ENCODE peak calls at places on chromosomes 4 and X, in seven cellular contexts. One of them, this sample, is unnamed.

GRCh38 chrX:23816179-23816578 is 33.2 kb downstream of the SAT1 start:
- DNase-seq in hepatocyte: no peak
- DNase-seq in lung: no peak
- DNase-seq in CD4-positive, alpha-beta T cell: no peak
- DNase-seq in IMR-90: no peak
- DNase-seq in fibroblast of pulmonary artery: no peak
- DNase-seq in brain microvascular endothelial cell: no peak
- DNase-seq in this sample: no peak

GRCh38 chr4:100280807-100281206 is 90.5 kb upstream of the DDIT4L start:
- DNase-seq in IMR-90: no peak
- DNase-seq in hepatocyte: no peak
- DNase-seq in CD4-positive, alpha-beta T cell: no peak
- DNase-seq in fibroblast of pulmonary artery: no peak
- DNase-seq in brain microvascular endothelial cell: no peak
- DNase-seq in lung: no peak
- DNase-seq in this sample: no peak

GRCh38 chr4:147994491-147995385 is 262.9 kb downstream of the ARHGAP10 start:
- DNase-seq in lung: no peak
- DNase-seq in IMR-90: peak
- DNase-seq in hepatocyte: no peak
- DNase-seq in CD4-positive, alpha-beta T cell: no peak
- DNase-seq in brain microvascular endothelial cell: no peak
- DNase-seq in fibroblast of pulmonary artery: peak
- DNase-seq in this sample: no peak

GRCh38 chr4:116664198-116664597 is 421.2 kb downstream of the TRAM1L1 start:
- DNase-seq in IMR-90: no peak
- DNase-seq in hepatocyte: no peak
- DNase-seq in brain microvascular endothelial cell: no peak
- DNase-seq in fibroblast of pulmonary artery: no peak
- DNase-seq in CD4-positive, alpha-beta T cell: no peak
- DNase-seq in lung: no peak
- DNase-seq in this sample: no peak

GRCh38 chr4:8859550-8860095 is 12.0 kb downstream of the HMX1 start:
- DNase-seq in CD4-positive, alpha-beta T cell: no peak
- DNase-seq in hepatocyte: no peak
- DNase-seq in IMR-90: no peak
- DNase-seq in brain microvascular endothelial cell: no peak
- DNase-seq in lung: no peak
- DNase-seq in fibroblast of pulmonary artery: no peak
- DNase-seq in this sample: no peak

GRCh38 chr4:181959121-181959520 is 284.1 kb upstream of the TENM3 start:
- DNase-seq in brain microvascular endothelial cell: peak
- DNase-seq in fibroblast of pulmonary artery: peak
- DNase-seq in hepatocyte: no peak
- DNase-seq in IMR-90: peak
- DNase-seq in lung: no peak
- DNase-seq in CD4-positive, alpha-beta T cell: no peak
- DNase-seq in this sample: no peak

GRCh38 chr4:3836802-3837601 is 70.8 kb downstream of the ADRA2C start:
- DNase-seq in hepatocyte: no peak
- DNase-seq in brain microvascular endothelial cell: no peak
- DNase-seq in lung: no peak
- DNase-seq in fibroblast of pulmonary artery: no peak
- DNase-seq in CD4-positive, alpha-beta T cell: no peak
- DNase-seq in IMR-90: no peak
- DNase-seq in this sample: no peak

GRCh38 chrX:38358274-38358673 is 5.9 kb downstream of the OTC start:
- DNase-seq in lung: no peak
- DNase-seq in CD4-positive, alpha-beta T cell: no peak
- DNase-seq in fibroblast of pulmonary artery: peak
- DNase-seq in brain microvascular endothelial cell: no peak
- DNase-seq in hepatocyte: no peak
- DNase-seq in IMR-90: no peak
- DNase-seq in this sample: no peak

GRCh38 chr4:182449186-182449880 is 206.1 kb downstream of the TENM3 start:
- DNase-seq in brain microvascular endothelial cell: peak
- DNase-seq in IMR-90: peak
- DNase-seq in hepatocyte: no peak
- DNase-seq in CD4-positive, alpha-beta T cell: no peak
- DNase-seq in lung: no peak
- DNase-seq in fibroblast of pulmonary artery: peak
- DNase-seq in this sample: no peak

GRCh38 chrX:118976599-118977340 is 2.4 kb downstream of the LONRF3 start:
- DNase-seq in CD4-positive, alpha-beta T cell: no peak
- DNase-seq in IMR-90: no peak
- DNase-seq in brain microvascular endothelial cell: no peak
- DNase-seq in lung: peak
- DNase-seq in hepatocyte: peak
- DNase-seq in fibroblast of pulmonary artery: no peak
- DNase-seq in this sample: peak

GRCh38 chr4:174211611-174212044 is 71.8 kb downstream of the FBXO8 start:
- DNase-seq in IMR-90: no peak
- DNase-seq in lung: no peak
- DNase-seq in brain microvascular endothelial cell: no peak
- DNase-seq in CD4-positive, alpha-beta T cell: no peak
- DNase-seq in fibroblast of pulmonary artery: no peak
- DNase-seq in hepatocyte: no peak
- DNase-seq in this sample: no peak

GRCh38 chrX:155263854-155264628 is at the start of gene RAB39B:
- DNase-seq in fibroblast of pulmonary artery: peak
- DNase-seq in IMR-90: peak
- DNase-seq in lung: peak
- DNase-seq in CD4-positive, alpha-beta T cell: peak
- DNase-seq in hepatocyte: peak
- DNase-seq in brain microvascular endothelial cell: peak
- DNase-seq in this sample: peak

GRCh38 chr4:86043755-86044592 is 315.9 kb downstream of the MAPK10 start:
- DNase-seq in lung: no peak
- DNase-seq in IMR-90: peak
- DNase-seq in fibroblast of pulmonary artery: peak
- DNase-seq in brain microvascular endothelial cell: peak
- DNase-seq in CD4-positive, alpha-beta T cell: no peak
- DNase-seq in hepatocyte: peak
- DNase-seq in this sample: no peak

GRCh38 chr4:127174731-127175130 is 458.0 kb upstream of the INTU start:
- DNase-seq in fibroblast of pulmonary artery: no peak
- DNase-seq in lung: no peak
- DNase-seq in brain microvascular endothelial cell: no peak
- DNase-seq in CD4-positive, alpha-beta T cell: no peak
- DNase-seq in hepatocyte: no peak
- DNase-seq in IMR-90: no peak
- DNase-seq in this sample: no peak

GRCh38 chr4:149823770-149824221 is 8.2 kb upstream of the IQCM start:
- DNase-seq in lung: no peak
- DNase-seq in brain microvascular endothelial cell: peak
- DNase-seq in hepatocyte: no peak
- DNase-seq in IMR-90: peak
- DNase-seq in fibroblast of pulmonary artery: peak
- DNase-seq in CD4-positive, alpha-beta T cell: no peak
- DNase-seq in this sample: no peak

GRCh38 chr4:122803788-122804208 is 22.8 kb upstream of the FGF2 start:
- DNase-seq in CD4-positive, alpha-beta T cell: no peak
- DNase-seq in lung: no peak
- DNase-seq in IMR-90: no peak
- DNase-seq in fibroblast of pulmonary artery: peak
- DNase-seq in hepatocyte: no peak
- DNase-seq in brain microvascular endothelial cell: peak
- DNase-seq in this sample: no peak

GRCh38 chrX:34880656-34881055 is 61.9 kb upstream of the FAM47B start:
- DNase-seq in brain microvascular endothelial cell: peak
- DNase-seq in fibroblast of pulmonary artery: peak
- DNase-seq in IMR-90: peak
- DNase-seq in CD4-positive, alpha-beta T cell: no peak
- DNase-seq in lung: no peak
- DNase-seq in hepatocyte: no peak
- DNase-seq in this sample: no peak

GRCh38 chr4:88673886-88674285 is 23.7 kb downstream of the NAP1L5 start:
- DNase-seq in lung: no peak
- DNase-seq in brain microvascular endothelial cell: no peak
- DNase-seq in IMR-90: no peak
- DNase-seq in CD4-positive, alpha-beta T cell: no peak
- DNase-seq in fibroblast of pulmonary artery: no peak
- DNase-seq in hepatocyte: no peak
- DNase-seq in this sample: no peak

GRCh38 chr4:88675543-88675942 is 22.1 kb downstream of the NAP1L5 start:
- DNase-seq in hepatocyte: no peak
- DNase-seq in lung: no peak
- DNase-seq in fibroblast of pulmonary artery: no peak
- DNase-seq in brain microvascular endothelial cell: no peak
- DNase-seq in IMR-90: peak
- DNase-seq in CD4-positive, alpha-beta T cell: no peak
- DNase-seq in this sample: no peak

GRCh38 chr4:88674565-88674964 is 23.1 kb downstream of the NAP1L5 start:
- DNase-seq in IMR-90: peak
- DNase-seq in lung: no peak
- DNase-seq in brain microvascular endothelial cell: no peak
- DNase-seq in CD4-positive, alpha-beta T cell: no peak
- DNase-seq in fibroblast of pulmonary artery: no peak
- DNase-seq in hepatocyte: no peak
- DNase-seq in this sample: no peak

GRCh38 chr4:88674989-88675388 is 22.6 kb downstream of the NAP1L5 start:
- DNase-seq in brain microvascular endothelial cell: peak
- DNase-seq in hepatocyte: no peak
- DNase-seq in fibroblast of pulmonary artery: no peak
- DNase-seq in IMR-90: peak
- DNase-seq in CD4-positive, alpha-beta T cell: no peak
- DNase-seq in lung: no peak
- DNase-seq in this sample: no peak

GRCh38 chr4:88672987-88673386 is 24.6 kb downstream of the NAP1L5 start:
- DNase-seq in lung: no peak
- DNase-seq in hepatocyte: peak
- DNase-seq in brain microvascular endothelial cell: peak
- DNase-seq in fibroblast of pulmonary artery: peak
- DNase-seq in CD4-positive, alpha-beta T cell: no peak
- DNase-seq in IMR-90: peak
- DNase-seq in this sample: no peak
- TF ChIP-seq CTCF in lung: no peak
- TF ChIP-seq CTCF in hepatocyte: peak
- TF ChIP-seq CTCF in brain microvascular endothelial cell: peak
- TF ChIP-seq CTCF in fibroblast of pulmonary artery: peak
- TF ChIP-seq CTCF in CD4-positive, alpha-beta T cell: peak
- TF ChIP-seq CTCF in IMR-90: peak
- TF ChIP-seq CTCF in this sample: peak

GRCh38 chr4:66169341-66169740 is 499.1 kb upstream of the EPHA5 start:
- DNase-seq in brain microvascular endothelial cell: peak
- DNase-seq in CD4-positive, alpha-beta T cell: no peak
- DNase-seq in hepatocyte: no peak
- DNase-seq in IMR-90: no peak
- DNase-seq in lung: no peak
- DNase-seq in fibroblast of pulmonary artery: peak
- DNase-seq in this sample: no peak
- TF ChIP-seq CTCF in brain microvascular endothelial cell: peak
- TF ChIP-seq CTCF in CD4-positive, alpha-beta T cell: no peak
- TF ChIP-seq CTCF in hepatocyte: peak
- TF ChIP-seq CTCF in IMR-90: no peak
- TF ChIP-seq CTCF in lung: no peak
- TF ChIP-seq CTCF in fibroblast of pulmonary artery: peak
- TF ChIP-seq CTCF in this sample: no peak

GRCh38 chrX:147550217-147550616 is 361.5 kb upstream of the FMR1 start:
- DNase-seq in brain microvascular endothelial cell: no peak
- DNase-seq in lung: no peak
- DNase-seq in hepatocyte: peak
- DNase-seq in IMR-90: no peak
- DNase-seq in fibroblast of pulmonary artery: no peak
- DNase-seq in CD4-positive, alpha-beta T cell: no peak
- DNase-seq in this sample: no peak
- TF ChIP-seq CTCF in brain microvascular endothelial cell: no peak
- TF ChIP-seq CTCF in lung: no peak
- TF ChIP-seq CTCF in hepatocyte: peak
- TF ChIP-seq CTCF in IMR-90: no peak
- TF ChIP-seq CTCF in fibroblast of pulmonary artery: no peak
- TF ChIP-seq CTCF in CD4-positive, alpha-beta T cell: no peak
- TF ChIP-seq CTCF in this sample: no peak

DNA sequence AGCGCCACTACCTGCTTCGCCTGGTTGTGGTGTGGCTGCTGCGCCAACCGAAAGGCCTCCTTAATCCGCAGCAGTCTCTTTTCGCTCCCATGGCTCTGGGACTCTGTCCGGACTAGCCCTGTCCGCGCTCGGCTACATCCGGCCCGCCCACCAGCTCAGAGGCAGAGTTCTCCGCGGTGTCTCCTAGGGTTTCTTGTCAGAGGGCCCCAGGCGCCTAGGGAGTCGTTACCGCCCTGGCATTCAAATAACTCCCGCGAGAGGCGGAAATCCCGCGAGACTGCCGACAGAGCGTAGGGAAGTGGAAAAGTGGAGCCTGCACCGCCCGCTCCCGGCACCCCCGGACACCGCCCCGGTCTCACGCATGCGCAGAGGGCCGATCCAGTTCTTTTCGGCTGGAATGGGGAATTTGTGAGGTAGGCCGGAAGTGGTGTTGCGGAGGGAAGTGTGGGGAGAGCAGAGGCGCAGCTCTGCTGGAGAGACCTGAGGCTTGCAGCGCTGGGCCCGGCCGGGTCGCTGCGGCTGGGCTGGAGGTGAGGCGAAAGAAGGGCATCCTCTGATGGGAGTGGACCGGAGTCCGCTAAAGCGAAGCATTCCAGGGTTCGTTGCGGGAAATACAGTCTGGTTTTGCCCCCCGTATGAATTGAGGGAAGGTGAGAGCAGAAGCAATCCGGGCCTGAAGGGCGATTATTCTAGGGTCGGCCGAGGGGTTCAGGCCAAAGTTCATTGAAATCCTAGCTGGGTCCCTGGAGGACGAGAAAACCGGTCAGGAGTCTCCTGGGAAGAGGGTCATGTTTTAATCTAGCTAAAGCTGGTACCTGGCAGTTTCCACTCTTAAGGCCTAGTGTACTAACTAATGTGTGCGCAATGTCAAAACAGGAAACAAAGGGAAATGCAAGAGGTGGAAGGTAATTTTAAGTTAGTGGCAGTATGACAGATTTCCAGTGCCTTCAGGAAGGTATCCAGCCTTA is at the start of gene FAM200B:
- DNase-seq in fibroblast of pulmonary artery: peak
- DNase-seq in IMR-90: peak
- DNase-seq in CD4-positive, alpha-beta T cell: peak
- DNase-seq in lung: peak
- DNase-seq in hepatocyte: peak
- DNase-seq in brain microvascular endothelial cell: peak
- DNase-seq in this sample: peak
- TF ChIP-seq CTCF in fibroblast of pulmonary artery: peak
- TF ChIP-seq CTCF in IMR-90: peak
- TF ChIP-seq CTCF in CD4-positive, alpha-beta T cell: no peak
- TF ChIP-seq CTCF in lung: no peak
- TF ChIP-seq CTCF in hepatocyte: peak
- TF ChIP-seq CTCF in brain microvascular endothelial cell: peak
- TF ChIP-seq CTCF in this sample: no peak

DNA sequence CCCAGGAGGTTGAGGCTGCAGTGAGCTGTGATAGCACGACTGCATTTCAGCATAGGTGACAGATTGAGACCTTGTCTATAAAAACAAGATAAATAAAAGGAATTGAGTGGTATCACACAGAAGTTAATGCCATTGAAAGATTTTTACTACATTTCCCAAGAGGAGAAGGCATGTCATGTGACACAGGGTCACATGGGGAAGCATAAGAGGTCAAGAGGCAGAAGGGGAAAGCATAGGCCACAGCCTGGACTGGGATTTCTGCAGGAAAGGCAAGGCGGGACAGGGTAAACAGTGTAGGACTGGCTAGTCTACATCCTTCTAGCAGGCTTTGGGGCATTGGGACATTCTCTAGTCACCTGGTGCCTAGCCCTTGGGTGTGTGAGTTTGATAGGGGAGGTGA is 88.6 kb downstream of the PDGFRA start:
- DNase-seq in brain microvascular endothelial cell: no peak
- DNase-seq in CD4-positive, alpha-beta T cell: no peak
- DNase-seq in fibroblast of pulmonary artery: no peak
- DNase-seq in IMR-90: no peak
- DNase-seq in lung: no peak
- DNase-seq in hepatocyte: no peak
- DNase-seq in this sample: no peak
- TF ChIP-seq CTCF in brain microvascular endothelial cell: no peak
- TF ChIP-seq CTCF in CD4-positive, alpha-beta T cell: no peak
- TF ChIP-seq CTCF in fibroblast of pulmonary artery: no peak
- TF ChIP-seq CTCF in IMR-90: no peak
- TF ChIP-seq CTCF in lung: no peak
- TF ChIP-seq CTCF in hepatocyte: no peak
- TF ChIP-seq CTCF in this sample: no peak